ENCODE peak calls at places on chromosomes 16 and 17, in ten cellular contexts. One of them, this sample, is unnamed.

GRCh38 chr16:80324371-80324770 is 216.4 kb upstream of the DYNLRB2 start:
- DNase-seq in lung: no peak
- DNase-seq in pancreas: no peak
- DNase-seq in left lung: no peak
- DNase-seq in left ventricle myocardium inferior: no peak
- DNase-seq in OCI-LY7: no peak
- DNase-seq in astrocyte: no peak
- DNase-seq in heart left ventricle: no peak
- DNase-seq in mammary epithelial cell: no peak
- DNase-seq in small intestine: no peak
- DNase-seq in this sample: no peak

GRCh38 chr17:49521521-49522185 is 26.6 kb downstream of the NGFR start:
- DNase-seq in lung: no peak
- DNase-seq in pancreas: no peak
- DNase-seq in left lung: no peak
- DNase-seq in left ventricle myocardium inferior: no peak
- DNase-seq in OCI-LY7: no peak
- DNase-seq in astrocyte: no peak
- DNase-seq in heart left ventricle: no peak
- DNase-seq in mammary epithelial cell: no peak
- DNase-seq in small intestine: no peak
- DNase-seq in this sample: no peak

GRCh38 chr17:60554377-60554788 is 28.3 kb upstream of the APPBP2 start:
- DNase-seq in lung: peak; percentile 86
- DNase-seq in pancreas: no peak
- DNase-seq in left lung: peak; percentile 75
- DNase-seq in left ventricle myocardium inferior: no peak
- DNase-seq in OCI-LY7: no peak
- DNase-seq in astrocyte: peak; percentile 90
- DNase-seq in heart left ventricle: no peak
- DNase-seq in mammary epithelial cell: peak; percentile 63
- DNase-seq in small intestine: peak; percentile 70
- DNase-seq in this sample: no peak

GRCh38 chr17:66508896-66509843 is 206.8 kb downstream of the PRKCA start:
- DNase-seq in lung: peak; percentile 64
- DNase-seq in pancreas: peak; percentile 52
- DNase-seq in left lung: peak; percentile 56
- DNase-seq in left ventricle myocardium inferior: no peak
- DNase-seq in OCI-LY7: no peak
- DNase-seq in astrocyte: peak; percentile 87
- DNase-seq in heart left ventricle: no peak
- DNase-seq in mammary epithelial cell: peak; percentile 96
- DNase-seq in small intestine: peak; percentile 98
- DNase-seq in this sample: no peak

GRCh38 chr17:44039829-44040635 is 25.3 kb upstream of the TMEM101 start:
- DNase-seq in lung: no peak
- DNase-seq in pancreas: no peak
- DNase-seq in left lung: no peak
- DNase-seq in left ventricle myocardium inferior: no peak
- DNase-seq in OCI-LY7: no peak
- DNase-seq in astrocyte: peak; percentile 77
- DNase-seq in heart left ventricle: no peak
- DNase-seq in mammary epithelial cell: peak; percentile 52
- DNase-seq in small intestine: no peak
- DNase-seq in this sample: no peak

GRCh38 chr16:17232487-17232886 is 238.3 kb downstream of the XYLT1 start:
- DNase-seq in lung: no peak
- DNase-seq in pancreas: no peak
- DNase-seq in left lung: no peak
- DNase-seq in left ventricle myocardium inferior: no peak
- DNase-seq in OCI-LY7: no peak
- DNase-seq in astrocyte: no peak
- DNase-seq in heart left ventricle: no peak
- DNase-seq in mammary epithelial cell: no peak
- DNase-seq in small intestine: no peak
- DNase-seq in this sample: no peak

GRCh38 chr16:10665166-10665565 is 29.6 kb downstream of the TEKT5 start:
- DNase-seq in lung: no peak
- DNase-seq in pancreas: no peak
- DNase-seq in left lung: no peak
- DNase-seq in left ventricle myocardium inferior: no peak
- DNase-seq in OCI-LY7: no peak
- DNase-seq in astrocyte: no peak
- DNase-seq in heart left ventricle: no peak
- DNase-seq in mammary epithelial cell: no peak
- DNase-seq in small intestine: no peak
- DNase-seq in this sample: no peak

GRCh38 chr16:8796469-8797363 is 723 bp downstream of the TMEM186 start:
- DNase-seq in lung: no peak
- DNase-seq in pancreas: no peak
- DNase-seq in left lung: no peak
- DNase-seq in left ventricle myocardium inferior: no peak
- DNase-seq in OCI-LY7: no peak
- DNase-seq in astrocyte: no peak
- DNase-seq in heart left ventricle: no peak
- DNase-seq in mammary epithelial cell: no peak
- DNase-seq in small intestine: no peak
- DNase-seq in this sample: no peak

GRCh38 chr16:16092925-16093624 is 130.2 kb downstream of the ABCC6 start:
- DNase-seq in lung: peak; percentile 32
- DNase-seq in pancreas: peak; percentile 59
- DNase-seq in left lung: no peak
- DNase-seq in left ventricle myocardium inferior: no peak
- DNase-seq in OCI-LY7: no peak
- DNase-seq in astrocyte: peak; percentile 67
- DNase-seq in heart left ventricle: no peak
- DNase-seq in mammary epithelial cell: no peak
- DNase-seq in small intestine: no peak
- DNase-seq in this sample: no peak

GRCh38 chr16:57367111-57367752 is 5.1 kb upstream of the CX3CL1 start:
- DNase-seq in lung: no peak
- DNase-seq in pancreas: peak; percentile 63
- DNase-seq in left lung: no peak
- DNase-seq in left ventricle myocardium inferior: no peak
- DNase-seq in OCI-LY7: no peak
- DNase-seq in astrocyte: peak; percentile 44
- DNase-seq in heart left ventricle: no peak
- DNase-seq in mammary epithelial cell: peak; percentile 52
- DNase-seq in small intestine: peak; percentile 24
- DNase-seq in this sample: no peak

DNA sequence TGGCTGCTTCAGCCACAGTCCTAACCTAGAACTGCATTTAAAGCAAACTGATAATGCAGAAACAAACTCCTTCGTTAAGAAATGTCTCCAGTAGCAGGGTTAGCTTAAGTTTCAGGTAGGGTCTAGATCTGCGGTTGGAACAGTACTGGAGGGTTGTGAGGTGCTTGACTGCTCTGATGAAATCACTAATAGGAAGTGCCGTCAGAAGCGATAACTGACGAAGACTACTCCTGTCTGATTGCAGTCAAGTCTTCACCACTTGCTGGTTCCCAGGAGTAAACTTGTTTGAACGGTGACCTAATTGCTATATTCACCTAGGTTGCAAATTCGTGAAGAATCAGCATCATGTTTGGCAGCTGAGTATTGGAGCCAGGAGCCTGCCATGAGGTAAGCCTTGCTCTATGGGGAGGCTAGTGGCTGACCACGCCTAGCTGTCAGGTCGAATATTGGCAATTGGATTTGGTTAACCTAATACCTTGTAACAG is 24.5 kb downstream of the TRPV2 start:
- DNase-seq in lung: no peak
- DNase-seq in pancreas: no peak
- DNase-seq in left lung: no peak
- DNase-seq in left ventricle myocardium inferior: no peak
- DNase-seq in OCI-LY7: peak; percentile 51
- DNase-seq in astrocyte: peak; percentile 27
- DNase-seq in heart left ventricle: no peak
- DNase-seq in mammary epithelial cell: no peak
- DNase-seq in small intestine: peak; percentile 62
- DNase-seq in this sample: peak; percentile 57
- H3K4me1 ChIP-seq in lung: peaks cover 9% of the 10 kb centered on the region
- H3K4me1 ChIP-seq in pancreas: peaks cover 32% of the 10 kb centered on the region
- H3K4me1 ChIP-seq in left lung: peaks cover 64% of the 10 kb centered on the region
- H3K4me1 ChIP-seq in left ventricle myocardium inferior: peaks cover 64% of the 10 kb centered on the region
- H3K4me1 ChIP-seq in OCI-LY7: peaks cover 33% of the 10 kb centered on the region
- H3K4me1 ChIP-seq in astrocyte: peaks cover 31% of the 10 kb centered on the region
- H3K4me1 ChIP-seq in heart left ventricle: peaks cover 42% of the 10 kb centered on the region
- H3K4me1 ChIP-seq in mammary epithelial cell: peaks cover 35% of the 10 kb centered on the region
- H3K4me1 ChIP-seq in small intestine: peaks cover 1% of the 10 kb centered on the region
- H3K4me1 ChIP-seq in this sample: peaks cover 35% of the 10 kb centered on the region

DNA sequence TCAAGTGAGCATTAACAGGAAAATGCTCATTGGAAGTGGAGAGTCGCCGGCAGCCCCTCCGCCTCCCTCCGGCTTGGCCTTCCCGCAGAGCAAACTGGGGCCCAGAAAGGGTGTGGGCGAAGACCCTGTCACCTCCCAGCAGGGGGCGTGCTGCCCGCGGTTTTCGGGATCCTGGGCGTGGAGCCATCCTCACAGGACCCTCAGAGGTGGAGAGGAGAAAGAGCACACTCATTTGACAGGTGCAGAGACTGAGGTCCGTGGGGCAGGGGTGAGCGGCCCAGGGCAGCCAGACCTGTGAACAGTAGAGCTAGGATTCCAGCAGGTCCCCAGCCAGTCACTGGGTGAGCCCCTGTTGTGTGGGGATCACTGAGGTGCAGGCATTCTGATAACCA is 1002.9 kb downstream of the KCNJ18 start:
- DNase-seq in lung: peak; percentile 23
- DNase-seq in pancreas: no peak
- DNase-seq in left lung: no peak
- DNase-seq in left ventricle myocardium inferior: no peak
- DNase-seq in OCI-LY7: no peak
- DNase-seq in astrocyte: no peak
- DNase-seq in heart left ventricle: no peak
- DNase-seq in mammary epithelial cell: no peak
- DNase-seq in small intestine: no peak
- DNase-seq in this sample: no peak
- H3K9me3 ChIP-seq in lung: no peaks in the 10 kb centered on the region
- H3K9me3 ChIP-seq in pancreas: no peaks in the 10 kb centered on the region
- H3K9me3 ChIP-seq in left lung: no peaks in the 10 kb centered on the region
- H3K9me3 ChIP-seq in left ventricle myocardium inferior: peaks cover 27% of the 10 kb centered on the region
- H3K9me3 ChIP-seq in OCI-LY7: peaks cover 5% of the 10 kb centered on the region
- H3K9me3 ChIP-seq in astrocyte: peaks cover 10% of the 10 kb centered on the region
- H3K9me3 ChIP-seq in heart left ventricle: no peaks in the 10 kb centered on the region
- H3K9me3 ChIP-seq in mammary epithelial cell: peaks cover 37% of the 10 kb centered on the region
- H3K9me3 ChIP-seq in small intestine: peaks cover 2% of the 10 kb centered on the region
- H3K9me3 ChIP-seq in this sample: no peaks in the 10 kb centered on the region

GRCh38 chr17:27895110-27895895 is 2.1 kb upstream of the LYRM9 start:
- DNase-seq in lung: no peak
- DNase-seq in pancreas: no peak
- DNase-seq in left lung: no peak
- DNase-seq in left ventricle myocardium inferior: no peak
- DNase-seq in OCI-LY7: no peak
- DNase-seq in astrocyte: no peak
- DNase-seq in heart left ventricle: no peak
- DNase-seq in mammary epithelial cell: no peak
- DNase-seq in small intestine: no peak
- DNase-seq in this sample: no peak

GRCh38 chr17:27892542-27892865 is 661 bp downstream of the LYRM9 start:
- DNase-seq in lung: no peak
- DNase-seq in pancreas: no peak
- DNase-seq in left lung: no peak
- DNase-seq in left ventricle myocardium inferior: no peak
- DNase-seq in OCI-LY7: no peak
- DNase-seq in astrocyte: no peak
- DNase-seq in heart left ventricle: no peak
- DNase-seq in mammary epithelial cell: no peak
- DNase-seq in small intestine: no peak
- DNase-seq in this sample: no peak

GRCh38 chr17:27895940-27896535 is 2.9 kb upstream of the LYRM9 start:
- DNase-seq in lung: no peak
- DNase-seq in pancreas: no peak
- DNase-seq in left lung: no peak
- DNase-seq in left ventricle myocardium inferior: no peak
- DNase-seq in OCI-LY7: no peak
- DNase-seq in astrocyte: no peak
- DNase-seq in heart left ventricle: no peak
- DNase-seq in mammary epithelial cell: no peak
- DNase-seq in small intestine: no peak
- DNase-seq in this sample: no peak

GRCh38 chr17:27892866-27893769 is at the start of gene LYRM9:
- DNase-seq in lung: peak; percentile 90
- DNase-seq in pancreas: peak; percentile 94
- DNase-seq in left lung: peak; percentile 92
- DNase-seq in left ventricle myocardium inferior: peak; percentile 93
- DNase-seq in OCI-LY7: peak; percentile 86
- DNase-seq in astrocyte: peak; percentile 53
- DNase-seq in heart left ventricle: peak; percentile 95
- DNase-seq in mammary epithelial cell: peak; percentile 78
- DNase-seq in small intestine: peak; percentile 82
- DNase-seq in this sample: peak; percentile 92

DNA sequence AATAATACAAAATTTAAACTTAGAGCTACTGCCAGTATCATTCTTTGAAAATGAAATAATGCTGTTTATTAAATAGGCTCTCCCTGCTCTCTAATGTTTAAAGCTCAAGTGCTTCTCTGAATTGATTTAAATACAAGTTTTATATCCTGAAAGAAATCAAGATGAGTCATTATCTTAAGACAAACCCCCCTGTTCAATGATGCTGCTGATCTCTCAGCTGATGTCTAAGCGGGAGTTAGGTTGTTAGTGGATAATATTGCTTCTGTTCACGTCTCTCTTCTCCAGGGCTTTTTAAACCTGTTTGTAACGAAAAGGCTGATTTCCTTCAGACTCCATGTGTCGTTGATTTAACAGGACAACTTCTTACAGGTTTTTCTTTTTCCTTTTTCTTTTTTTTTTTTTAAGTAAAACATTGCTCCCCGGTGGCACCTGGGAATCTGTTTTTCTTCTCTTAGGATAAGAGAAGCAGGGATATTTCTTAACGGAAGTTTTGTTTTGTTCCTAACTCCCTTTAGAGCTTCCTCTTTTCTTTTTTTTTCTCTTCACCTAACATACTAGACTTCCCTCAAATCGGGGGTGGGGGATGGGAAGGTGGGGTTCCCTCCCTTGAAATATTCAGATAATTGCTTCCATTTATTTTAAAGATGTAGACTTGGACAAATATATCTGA is 804 bp upstream of the LYRM9 start:
- DNase-seq in lung: no peak
- DNase-seq in pancreas: no peak
- DNase-seq in left lung: no peak
- DNase-seq in left ventricle myocardium inferior: no peak
- DNase-seq in OCI-LY7: no peak
- DNase-seq in astrocyte: no peak
- DNase-seq in heart left ventricle: no peak
- DNase-seq in mammary epithelial cell: no peak
- DNase-seq in small intestine: no peak
- DNase-seq in this sample: no peak
- H3K4me3 ChIP-seq in lung: no peak overlapping the region
- H3K4me3 ChIP-seq in pancreas: no peak overlapping the region
- H3K4me3 ChIP-seq in left lung: no peak overlapping the region
- H3K4me3 ChIP-seq in left ventricle myocardium inferior: peak overlapping the region; percentile 77
- H3K4me3 ChIP-seq in OCI-LY7: no peak overlapping the region
- H3K4me3 ChIP-seq in astrocyte: no peak overlapping the region
- H3K4me3 ChIP-seq in heart left ventricle: no peak overlapping the region
- H3K4me3 ChIP-seq in mammary epithelial cell: no peak overlapping the region
- H3K4me3 ChIP-seq in small intestine: no peak overlapping the region
- H3K4me3 ChIP-seq in this sample: no peak overlapping the region

DNA sequence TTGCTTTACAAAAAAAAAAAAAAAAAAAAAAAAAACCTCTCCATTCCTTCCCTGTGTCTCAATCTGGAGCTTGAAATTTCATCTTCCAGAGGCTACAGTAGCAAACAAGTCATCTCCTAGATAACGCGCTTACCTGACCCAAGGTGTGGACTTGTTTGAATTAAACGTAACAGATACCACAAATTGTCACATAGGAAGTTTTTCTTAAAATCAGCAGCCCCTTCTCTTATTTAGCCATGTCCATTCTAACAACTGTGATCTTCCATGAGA is 2.0 kb downstream of the STAT5B start:
- DNase-seq in lung: no peak
- DNase-seq in pancreas: no peak
- DNase-seq in left lung: no peak
- DNase-seq in left ventricle myocardium inferior: no peak
- DNase-seq in OCI-LY7: no peak
- DNase-seq in astrocyte: no peak
- DNase-seq in heart left ventricle: no peak
- DNase-seq in mammary epithelial cell: no peak
- DNase-seq in small intestine: no peak
- DNase-seq in this sample: no peak
- H3K4me1 ChIP-seq in lung: peaks cover 14% of the 10 kb centered on the region
- H3K4me1 ChIP-seq in pancreas: no peaks in the 10 kb centered on the region
- H3K4me1 ChIP-seq in left lung: peaks cover 66% of the 10 kb centered on the region
- H3K4me1 ChIP-seq in left ventricle myocardium inferior: peaks cover 54% of the 10 kb centered on the region
- H3K4me1 ChIP-seq in OCI-LY7: peaks cover 46% of the 10 kb centered on the region
- H3K4me1 ChIP-seq in astrocyte: peaks cover 23% of the 10 kb centered on the region
- H3K4me1 ChIP-seq in heart left ventricle: peaks cover 47% of the 10 kb centered on the region
- H3K4me1 ChIP-seq in mammary epithelial cell: peaks cover 15% of the 10 kb centered on the region
- H3K4me1 ChIP-seq in small intestine: no peaks in the 10 kb centered on the region
- H3K4me1 ChIP-seq in this sample: peaks cover 61% of the 10 kb centered on the region